ENCODE peak calls at places on chromosomes 11 and 22, in four cellular contexts. G, R, N and T are unnamed samples.

GRCh38 chr11:13475091-13475490 is 12.1 kb upstream of the BTBD10 start:
- DNase-seq in G (no peak), R (no peak), N (no peak), T (no peak)

GRCh38 chr11:57310630-57311086 is 14.1 kb downstream of the TNKS1BP1 start:
- DNase-seq in G (peak), R (no peak), N (no peak), T (no peak)

GRCh38 chr11:27820249-27820648 is 120.0 kb upstream of the BDNF start:
- DNase-seq in G (peak), R (no peak), N (no peak), T (no peak)

GRCh38 chr11:101987370-101987769 is 59.9 kb upstream of the CFAP300 start:
- DNase-seq in G (no peak), R (no peak), N (no peak), T (no peak)

GRCh38 chr22:39514373-39514973 is 5.9 kb upstream of the ATF4 start:
- DNase-seq in G (peak), R (no peak), N (no peak), T (peak)

GRCh38 chr22:17770180-17771077 is 3.8 kb downstream of the BID start:
- DNase-seq in G (no peak), R (no peak), N (no peak), T (no peak)

GRCh38 chr22:24760708-24761306 is 13.7 kb downstream of the PIWIL3 start:
- DNase-seq in G (no peak), R (no peak), N (no peak), T (peak)

GRCh38 chr11:12157241-12157661 is 46.9 kb downstream of the MICAL2 start:
- DNase-seq in G (peak), R (no peak), N (no peak), T (peak)

GRCh38 chr11:606245-606644 is 9.5 kb downstream of the IRF7 start:
- DNase-seq in G (no peak), R (no peak), N (no peak), T (no peak)

GRCh38 chr11:122180435-122180834 is 64.4 kb upstream of the BLID start:
- DNase-seq in G (peak), R (no peak), N (no peak), T (peak)

GRCh38 chr22:39959640-39960447 is at the start of gene TMA7B:
- DNase-seq in G (peak), R (no peak), N (peak), T (peak)

GRCh38 chr22:18966748-18967147 is 30.7 kb upstream of the PRODH start:
- DNase-seq in G (no peak), R (no peak), N (no peak), T (no peak)

GRCh38 chr22:26461188-26461810 is 22.3 kb downstream of the HPS4 start:
- DNase-seq in G (peak), R (no peak), N (peak), T (peak)

GRCh38 chr11:107561688-107562087 is 3.8 kb downstream of the ALKBH8 start:
- DNase-seq in G (peak), R (no peak), N (no peak), T (peak)

GRCh38 chr11:122095950-122096942 is 19.8 kb downstream of the BLID start:
- DNase-seq in G (peak), R (no peak), N (no peak), T (peak)

GRCh38 chr11:47259178-47259977 is 1.6 kb downstream of the NR1H3 start:
- DNase-seq in G (peak), R (no peak), N (no peak), T (peak)

GRCh38 chr11:65204646-65205601 is 23.2 kb downstream of the CAPN1 start:
- DNase-seq in G (peak), R (no peak), N (peak), T (peak)

GRCh38 chr22:41302016-41302767 is 867 bp downstream of the ZC3H7B start:
- DNase-seq in G (no peak), R (no peak), N (peak), T (no peak)

GRCh38 chr11:122791836-122792235 is 46.5 kb upstream of the CRTAM start:
- DNase-seq in G (peak), R (no peak), N (no peak), T (no peak)

GRCh38 chr11:85845052-85845631 is 10.0 kb upstream of the CCDC83 start:
- DNase-seq in G (peak), R (no peak), N (no peak), T (peak)

GRCh38 chr11:94201004-94201465 is 72.4 kb downstream of the PANX1 start:
- DNase-seq in G (peak), R (no peak), N (no peak), T (no peak)

GRCh38 chr22:19814428-19814827 is 40.2 kb downstream of the GNB1L start:
- DNase-seq in G (no peak), R (no peak), N (no peak), T (no peak)

GRCh38 chr11:134288486-134288885 is 12.3 kb downstream of the GLB1L3 start:
- DNase-seq in G (no peak), R (no peak), N (no peak), T (no peak)

GRCh38 chr11:85759915-85760314 is 51.0 kb downstream of the SYTL2 start:
- DNase-seq in G (peak), R (no peak), N (no peak), T (no peak)

GRCh38 chr11:9210922-9211320 is 54.2 kb downstream of the DENND5A start:
- DNase-seq in G (peak), R (peak), N (no peak), T (no peak)

GRCh38 chr22:27784099-27784446 is 17.5 kb downstream of the MN1 start:
- DNase-seq in G (no peak), R (no peak), N (no peak), T (no peak)

GRCh38 chr22:41471606-41472005 is 2.7 kb downstream of the ACO2 start:
- DNase-seq in G (no peak), R (no peak), N (no peak), T (no peak)

GRCh38 chr22:36860821-36861659 is at the start of gene NCF4:
- DNase-seq in G (no peak), R (peak), N (no peak), T (no peak)

GRCh38 chr11:3052109-3052479 is 5.1 kb downstream of the CARS1 start:
- DNase-seq in G (no peak), R (no peak), N (no peak), T (no peak)

GRCh38 chr22:19325296-19325950 is 33.9 kb upstream of the CLTCL1 start:
- DNase-seq in G (peak), R (no peak), N (no peak), T (no peak)

GRCh38 chr11:113023228-113023627 is 62.0 kb downstream of the NCAM1 start:
- DNase-seq in G (no peak), R (no peak), N (no peak), T (no peak)

GRCh38 chr11:123590296-123590912 is 64.0 kb downstream of the SCN3B start:
- DNase-seq in G (peak), R (no peak), N (no peak), T (peak)

GRCh38 chr22:19038728-19039447 is 83.3 kb downstream of the DGCR2 start:
- DNase-seq in G (no peak), R (no peak), N (no peak), T (no peak)

GRCh38 chr11:6746086-6746618 is 25.6 kb downstream of the OR2AG2 start:
- DNase-seq in G (no peak), R (peak), N (no peak), T (peak)

GRCh38 chr11:6745018-6745417 is 26.8 kb downstream of the OR2AG2 start:
- DNase-seq in G (no peak), R (no peak), N (no peak), T (no peak)

GRCh38 chr11:6746626-6747025 is 25.1 kb downstream of the OR2AG2 start:
- DNase-seq in G (no peak), R (no peak), N (no peak), T (no peak)

GRCh38 chr11:6747097-6747662 is 24.6 kb downstream of the OR2AG2 start:
- DNase-seq in G (no peak), R (no peak), N (no peak), T (peak)

GRCh38 chr11:6745465-6746015 is 26.2 kb downstream of the OR2AG2 start:
- DNase-seq in G (no peak), R (peak), N (no peak), T (peak)
- H3K4me3 ChIP-seq in G (no peak), R (peak), N (no peak), T (peak)

GRCh38 chr11:6260207-6260726 is 629 bp downstream of the CCKBR start:
- DNase-seq in G (no peak), R (no peak), N (no peak), T (no peak)

GRCh38 chr11:6259638-6260019 is at the start of gene CCKBR:
- DNase-seq in G (no peak), R (no peak), N (no peak), T (no peak)

GRCh38 chr11:6253196-6253595 is 6.4 kb upstream of the CCKBR start:
- DNase-seq in G (no peak), R (no peak), N (no peak), T (no peak)

GRCh38 chr11:6258571-6258998 is 1.1 kb upstream of the CCKBR start:
- DNase-seq in G (no peak), R (no peak), N (no peak), T (no peak)

DNA sequence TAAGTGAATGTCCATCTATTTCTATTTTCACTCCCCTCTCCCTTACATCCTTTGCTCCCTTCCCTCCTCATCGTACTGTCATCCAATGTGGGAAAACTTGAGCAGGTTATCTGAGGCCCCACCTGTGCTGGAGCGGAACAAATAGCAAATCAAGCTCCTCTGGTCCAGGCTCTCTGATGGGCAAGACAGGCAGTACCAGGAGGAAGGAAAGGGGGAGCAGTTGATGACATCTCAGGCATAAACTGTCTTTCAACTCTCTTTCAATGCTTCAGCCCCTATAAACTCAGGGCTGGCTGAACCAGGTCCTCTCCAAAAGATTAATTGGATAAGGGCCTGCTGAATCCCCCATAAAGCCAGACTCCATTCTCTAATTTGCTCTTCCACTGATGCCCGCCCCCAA is 1.5 kb upstream of the CCKBR start:
- DNase-seq in G (no peak), R (no peak), N (no peak), T (no peak)
- H3K4me2 ChIP-seq in G (no peak), R (no peak), N (no peak), T (no peak)

GRCh38 chr11:70397983-70398833 is at the start of gene CTTN:
- DNase-seq in G (peak), R (peak), N (peak), T (peak)
- TF ChIP-seq FOS in G (no peak), R (no peak), N (no peak), T (no peak)

GRCh38 chr11:23539556-23539955 is 679.3 kb upstream of the CCDC179 start:
- DNase-seq in G (no peak), R (no peak), N (no peak), T (no peak)

GRCh38 chr11:23542816-23543215 is 682.5 kb upstream of the CCDC179 start:
- DNase-seq in G (no peak), R (no peak), N (no peak), T (no peak)

GRCh38 chr11:23536907-23537306 is 676.6 kb upstream of the CCDC179 start:
- DNase-seq in G (no peak), R (no peak), N (no peak), T (no peak)

GRCh38 chr11:23542171-23542570 is 681.9 kb upstream of the CCDC179 start:
- DNase-seq in G (no peak), R (no peak), N (no peak), T (no peak)

GRCh38 chr11:23540101-23540561 is 679.9 kb upstream of the CCDC179 start:
- DNase-seq in G (peak), R (peak), N (peak), T (peak)
- H3K4me3 ChIP-seq in G (no peak), R (no peak), N (no peak), T (no peak)

DNA sequence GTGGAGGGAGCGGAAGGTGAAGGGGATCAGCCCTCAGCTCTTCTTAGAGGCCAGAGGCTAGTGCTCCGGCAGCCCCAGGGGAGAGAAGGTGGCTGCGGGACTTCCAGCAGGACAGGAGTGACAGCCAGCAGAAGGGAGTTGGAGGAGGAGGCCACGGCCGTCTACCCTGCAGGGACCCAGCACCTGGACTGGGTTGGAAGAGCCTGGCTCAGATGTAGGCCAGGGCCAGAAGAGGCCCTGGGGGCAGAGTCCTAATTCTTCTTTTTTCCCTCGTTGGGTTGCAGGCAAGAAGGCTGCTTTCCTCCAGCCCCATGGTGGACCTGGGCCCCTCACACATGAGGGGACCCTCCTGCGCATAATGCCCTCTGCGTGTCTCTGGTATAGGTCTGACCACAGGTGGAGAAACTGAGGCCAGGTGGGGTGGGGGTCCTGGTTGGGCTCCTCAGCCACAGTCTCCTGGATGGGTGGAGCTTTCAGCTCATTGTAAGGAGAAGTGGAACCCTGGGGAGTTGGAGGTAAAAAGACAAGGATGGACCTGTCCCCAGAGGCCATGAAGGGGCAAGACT is 2.3 kb upstream of the MCAM start:
- DNase-seq in G (no peak), R (no peak), N (no peak), T (no peak)
- H3K4me2 ChIP-seq in G (no peak), R (peak), N (peak), T (peak)

GRCh38 chr11:76824083-76824939 is 36.4 kb upstream of the ACER3 start:
- DNase-seq in G (peak), R (no peak), N (peak), T (peak)
- TF ChIP-seq FOS in G (no peak), R (no peak), N (no peak), T (no peak)

GRCh38 chr11:66332371-66333219 is 3.6 kb downstream of the RIN1 start:
- DNase-seq in G (no peak), R (no peak), N (no peak), T (no peak)

GRCh38 chr11:66333220-66333877 is 2.9 kb downstream of the RIN1 start:
- DNase-seq in G (no peak), R (no peak), N (no peak), T (no peak)

GRCh38 chr11:66334605-66335442 is 1.4 kb downstream of the RIN1 start:
- DNase-seq in G (no peak), R (no peak), N (no peak), T (no peak)

GRCh38 chr11:66335531-66336233 is 552 bp downstream of the RIN1 start:
- DNase-seq in G (peak), R (no peak), N (no peak), T (peak)

DNA sequence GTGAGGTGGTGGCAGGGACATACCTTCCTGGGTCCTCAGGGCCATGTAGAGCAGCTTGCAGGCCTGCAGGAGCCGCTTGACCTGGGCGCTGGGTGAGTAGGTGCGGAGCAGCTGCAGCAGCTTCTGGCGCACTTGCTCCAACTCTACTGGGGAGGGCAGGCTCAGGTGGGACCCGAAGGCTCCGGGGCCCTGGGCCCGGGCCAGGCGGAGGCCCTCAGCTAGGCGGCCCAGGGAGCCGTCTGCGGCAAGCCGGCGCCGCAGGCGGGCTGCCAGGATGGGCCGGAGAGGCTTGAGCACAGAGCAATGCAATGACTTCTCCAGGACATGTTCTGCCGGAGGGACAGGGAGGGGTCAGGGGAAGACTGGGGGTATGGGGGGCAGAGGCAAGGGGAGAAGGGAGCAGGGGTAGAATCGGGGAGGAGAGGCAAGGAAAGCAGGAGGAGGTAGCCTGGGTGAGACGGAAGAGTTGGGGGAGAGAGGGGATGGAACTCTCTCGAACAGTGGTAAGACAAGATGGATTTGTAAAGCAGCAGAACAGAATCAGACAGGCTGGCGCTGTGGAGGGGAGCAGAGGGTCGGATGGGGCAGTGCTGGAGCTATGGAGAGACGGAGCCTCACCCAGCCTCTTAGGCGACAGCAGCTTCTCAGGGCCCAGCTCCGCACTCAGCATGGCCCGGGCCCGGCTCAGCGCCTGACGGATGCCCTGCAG is 2.2 kb downstream of the RIN1 start:
- DNase-seq in G (no peak), R (no peak), N (no peak), T (no peak)
- H3K4me3 ChIP-seq in G (no peak), R (no peak), N (no peak), T (no peak)